ENCODE peak calls at places on chromosome 22, in five cellular contexts. Y is right lobe of liver, S is kidney, R is fibroblast of lung, G is kidney epithelial cell. O is an unnamed sample.

GRCh38 chr22:44084044-44084772 is 60.1 kb downstream of the PARVB start:
- DNase-seq in Y (no peak), S (no peak), R (no peak), G (no peak), O (no peak)

GRCh38 chr22:21613553-21614233 is 16.1 kb downstream of the YDJC start:
- DNase-seq in Y (no peak), S (no peak), R (no peak), G (no peak), O (no peak)

GRCh38 chr22:30116362-30117117 is 36.3 kb downstream of the HORMAD2 start:
- DNase-seq in Y (no peak), S (no peak), R (peak), G (no peak), O (no peak)

GRCh38 chr22:43743131-43743530 is 69.0 kb downstream of the EFCAB6 start:
- DNase-seq in Y (no peak), S (no peak), R (no peak), G (no peak), O (no peak)

GRCh38 chr22:40416636-40417035 is 46.2 kb downstream of the SGSM3 start:
- DNase-seq in Y (no peak), S (no peak), R (no peak), G (no peak), O (no peak)

GRCh38 chr22:32579533-32580220 is 105.1 kb downstream of the FBXO7 start:
- DNase-seq in Y (peak), S (peak), R (peak), G (no peak), O (no peak)

GRCh38 chr22:38923463-38924196 is 33.8 kb upstream of the APOBEC3A start:
- DNase-seq in Y (no peak), S (peak), R (peak), G (peak), O (no peak)

GRCh38 chr22:28103596-28103995 is 184.5 kb upstream of the PITPNB start:
- DNase-seq in Y (no peak), S (no peak), R (no peak), G (no peak), O (no peak)

GRCh38 chr22:44448271-44448780 is 49.7 kb downstream of the RTL6 start:
- DNase-seq in Y (no peak), S (peak), R (peak), G (peak), O (peak)

GRCh38 chr22:33477131-33478111 is 419.2 kb upstream of the SYN3 start:
- DNase-seq in Y (no peak), S (no peak), R (peak), G (no peak), O (no peak)

GRCh38 chr22:44398791-44399190 is 86.0 kb upstream of the SHISAL1 start:
- DNase-seq in Y (no peak), S (peak), R (no peak), G (no peak), O (peak)

GRCh38 chr22:30640839-30641430 is 5.4 kb downstream of the SLC35E4 start:
- DNase-seq in Y (no peak), S (peak), R (no peak), G (no peak), O (no peak)

GRCh38 chr22:21714784-21715183 is 20.8 kb downstream of the YPEL1 start:
- DNase-seq in Y (no peak), S (no peak), R (no peak), G (no peak), O (no peak)

GRCh38 chr22:43706151-43706550 is 106.0 kb downstream of the EFCAB6 start:
- DNase-seq in Y (no peak), S (no peak), R (no peak), G (no peak), O (no peak)

GRCh38 chr22:30868663-30869385 is 99.8 kb downstream of the MORC2 start:
- DNase-seq in Y (peak), S (peak), R (peak), G (no peak), O (peak)

GRCh38 chr22:44358723-44359440 is 46.1 kb upstream of the SHISAL1 start:
- DNase-seq in Y (peak), S (peak), R (no peak), G (no peak), O (peak)

GRCh38 chr22:36386900-36387663 is 685 bp downstream of the MYH9 start:
- DNase-seq in Y (peak), S (peak), R (peak), G (no peak), O (no peak)

GRCh38 chr22:27129266-27129665 is 471.9 kb downstream of the MIAT start:
- DNase-seq in Y (no peak), S (no peak), R (peak), G (no peak), O (no peak)

GRCh38 chr22:28955817-28956216 is 72.4 kb downstream of the ZNRF3 start:
- DNase-seq in Y (no peak), S (no peak), R (peak), G (no peak), O (no peak)

GRCh38 chr22:36355362-36355761 is 32.4 kb downstream of the MYH9 start:
- DNase-seq in Y (no peak), S (no peak), R (no peak), G (no peak), O (no peak)

GRCh38 chr22:48691431-48691851 is 1136.2 kb downstream of the BRD1 start:
- DNase-seq in Y (no peak), S (peak), R (no peak), G (no peak), O (no peak)

GRCh38 chr22:36197601-36198146 is 3.9 kb downstream of the APOL4 start:
- DNase-seq in Y (no peak), S (no peak), R (no peak), G (no peak), O (no peak)

GRCh38 chr22:27397948-27398330 is 403.6 kb downstream of the MN1 start:
- DNase-seq in Y (no peak), S (peak), R (no peak), G (no peak), O (no peak)

GRCh38 chr22:36901411-36902142 is 11.9 kb upstream of the CSF2RB start:
- DNase-seq in Y (no peak), S (no peak), R (no peak), G (no peak), O (no peak)

GRCh38 chr22:45572444-45572843 is 69.8 kb downstream of the FBLN1 start:
- DNase-seq in Y (no peak), S (peak), R (no peak), G (no peak), O (no peak)

GRCh38 chr22:11066458-11067285 is 4461.3 kb upstream of the OR11H1 start:
- DNase-seq in Y (peak), S (peak), R (no peak), G (no peak), O (no peak)

GRCh38 chr22:41504397-41504796 is 35.5 kb downstream of the ACO2 start:
- DNase-seq in Y (no peak), S (no peak), R (no peak), G (no peak), O (no peak)

GRCh38 chr22:35314161-35314942 is 14.7 kb downstream of the TOM1 start:
- DNase-seq in Y (peak), S (no peak), R (no peak), G (no peak), O (no peak)

GRCh38 chr22:44164031-44164430 is 16.7 kb upstream of the PARVG start:
- DNase-seq in Y (no peak), S (peak), R (no peak), G (no peak), O (no peak)

GRCh38 chr22:40531951-40532900 is 104.3 kb downstream of the MRTFA start:
- DNase-seq in Y (no peak), S (no peak), R (no peak), G (no peak), O (no peak)

GRCh38 chr22:22880645-22881044 is 7.0 kb upstream of the IGLL5 start:
- DNase-seq in Y (no peak), S (peak), R (no peak), G (no peak), O (no peak)

GRCh38 chr22:22879675-22880029 is 8.0 kb upstream of the IGLL5 start:
- DNase-seq in Y (no peak), S (peak), R (no peak), G (no peak), O (no peak)

GRCh38 chr22:22878211-22878570 is 9.4 kb upstream of the IGLL5 start:
- DNase-seq in Y (no peak), S (no peak), R (no peak), G (no peak), O (no peak)

GRCh38 chr22:22878801-22879674 is 8.6 kb upstream of the IGLL5 start:
- DNase-seq in Y (no peak), S (peak), R (no peak), G (no peak), O (no peak)

DNA sequence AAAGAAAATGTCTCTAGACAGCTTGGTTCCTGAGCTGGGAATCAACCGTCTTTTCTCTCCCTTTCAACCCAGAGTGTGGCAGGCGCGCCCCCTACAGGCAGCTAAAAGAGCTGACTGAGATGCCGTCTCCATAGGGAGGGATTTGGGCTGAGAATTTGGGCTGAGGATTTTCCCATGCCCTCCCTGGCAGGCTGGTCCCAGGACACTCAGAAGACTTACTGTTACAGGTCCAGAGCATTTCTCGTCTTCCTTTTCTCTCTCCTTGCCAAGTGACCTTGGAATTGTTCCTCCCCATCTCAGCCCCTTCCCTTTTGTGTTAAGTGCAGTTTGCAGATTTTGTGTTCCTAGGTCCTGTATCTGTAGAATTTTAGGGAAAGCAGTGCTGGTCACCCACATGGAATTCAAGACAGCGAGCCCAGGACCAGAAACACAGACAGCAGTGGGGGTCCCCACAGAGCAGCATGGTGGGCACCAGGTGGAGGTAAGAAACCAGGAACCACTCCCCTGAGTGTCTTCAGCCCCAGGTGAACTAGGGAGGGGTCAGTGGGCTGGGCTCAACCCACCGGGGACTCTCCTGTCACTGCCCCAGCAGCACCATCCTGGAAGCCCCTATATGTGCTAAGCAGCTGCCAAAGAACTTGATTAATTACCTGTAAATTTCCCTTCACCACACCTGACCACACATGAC is 9.9 kb upstream of the IGLL5 start:
- DNase-seq in Y (peak), S (peak), R (peak), G (peak), O (no peak)
- TF ChIP-seq CTCF in Y (peak), S (peak), R (peak), G (peak), O (peak)

GRCh38 chr22:24178502-24179440 is 2.5 kb upstream of the SUSD2 start:
- DNase-seq in Y (no peak), S (peak), R (no peak), G (no peak), O (no peak)
- TF ChIP-seq CTCF in Y (peak), S (no peak), R (peak), G (peak), O (peak)

GRCh38 chr22:25840162-25840561 is 98.2 kb downstream of the MYO18B start:
- DNase-seq in Y (no peak), S (no peak), R (no peak), G (no peak), O (no peak)
- TF ChIP-seq CTCF in Y (no peak), S (no peak), R (no peak), G (no peak), O (no peak)

GRCh38 chr22:46660604-46661201 is 40.5 kb downstream of the GRAMD4 start:
- DNase-seq in Y (peak), S (peak), R (no peak), G (no peak), O (no peak)
- TF ChIP-seq CTCF in Y (no peak), S (no peak), R (no peak), G (no peak), O (no peak)

GRCh38 chr22:19739911-19740449 is 16.6 kb downstream of the GP1BB start:
- DNase-seq in Y (no peak), S (no peak), R (no peak), G (no peak), O (no peak)
- TF ChIP-seq CTCF in Y (no peak), S (no peak), R (no peak), G (no peak), O (no peak)

GRCh38 chr22:23772315-23773246 is at the start of gene MMP11:
- DNase-seq in Y (peak), S (peak), R (peak), G (no peak), O (no peak)
- TF ChIP-seq CTCF in Y (no peak), S (no peak), R (no peak), G (no peak), O (peak)

GRCh38 chr22:50276143-50276542 is 6.0 kb upstream of the MAPK11 start:
- DNase-seq in Y (peak), S (peak), R (peak), G (no peak), O (no peak)

GRCh38 chr22:50275181-50276055 is 5.2 kb upstream of the MAPK11 start:
- DNase-seq in Y (no peak), S (no peak), R (no peak), G (no peak), O (no peak)

GRCh38 chr22:50271519-50271970 is 1.4 kb upstream of the MAPK11 start:
- DNase-seq in Y (peak), S (no peak), R (peak), G (no peak), O (no peak)

GRCh38 chr22:50272103-50272782 is 2.1 kb upstream of the MAPK11 start:
- DNase-seq in Y (no peak), S (no peak), R (peak), G (no peak), O (no peak)

DNA sequence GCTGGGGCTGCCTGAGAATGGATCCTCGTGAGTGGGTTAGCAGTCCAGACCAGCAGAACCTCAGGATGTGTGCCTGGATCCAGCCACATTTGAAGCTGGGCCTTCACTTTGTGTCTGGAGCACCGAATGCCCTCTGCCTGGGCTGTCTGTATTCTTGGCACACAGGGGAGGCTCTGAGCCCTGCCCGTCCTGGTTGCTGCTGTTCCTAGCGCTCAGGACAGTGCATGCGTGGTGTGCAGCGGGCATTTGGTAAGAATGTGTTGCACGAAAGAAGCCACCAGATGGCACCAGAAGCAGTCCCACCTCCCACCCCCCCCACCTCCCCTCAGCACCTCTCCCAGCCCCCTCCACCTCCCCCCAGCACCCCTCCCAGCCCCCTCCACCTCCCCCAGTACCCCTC is 4.1 kb upstream of the MAPK11 start:
- DNase-seq in Y (peak), S (no peak), R (peak), G (no peak), O (no peak)
- TF ChIP-seq CTCF in Y (no peak), S (peak), R (no peak), G (peak), O (peak)

O was measured in chondrocyte.